ENCODE peak calls at places on chromosomes 2 and 18, in four cellular contexts. Z is A549, J is endothelial cell, C is tibial artery. R is an unnamed sample.

GRCh38 chr2:235757212-235757611 is 263.4 kb downstream of the AGAP1 start:
- DNase-seq in Z (no peak), J (no peak), C (peak), R (no peak)

GRCh38 chr2:42523341-42523740 is 29.6 kb upstream of the KCNG3 start:
- DNase-seq in Z (no peak), J (no peak), C (no peak), R (peak)

GRCh38 chr2:73020657-73021370 is 50.7 kb downstream of the SFXN5 start:
- DNase-seq in Z (peak), J (no peak), C (no peak), R (no peak)

GRCh38 chr2:42105330-42106256 is 57.8 kb downstream of the PKDCC start:
- DNase-seq in Z (no peak), J (no peak), C (no peak), R (peak)

GRCh38 chr2:10864888-10865551 is 46.7 kb upstream of the KCNF1 start:
- DNase-seq in Z (no peak), J (no peak), C (no peak), R (peak)

GRCh38 chr2:13819896-13820295 is 812.6 kb upstream of the LRATD1 start:
- DNase-seq in Z (no peak), J (no peak), C (no peak), R (no peak)

GRCh38 chr18:32271649-32272324 is 81.9 kb downstream of the MEP1B start:
- DNase-seq in Z (peak), J (peak), C (no peak), R (peak)

GRCh38 chr18:2948038-2948437 is 64.9 kb downstream of the LPIN2 start:
- DNase-seq in Z (peak), J (no peak), C (no peak), R (no peak)

GRCh38 chr2:157304811-157305712 is 20.6 kb downstream of the ERMN start:
- DNase-seq in Z (no peak), J (peak), C (no peak), R (no peak)

GRCh38 chr2:198287706-198288105 is 483.3 kb downstream of the PLCL1 start:
- DNase-seq in Z (no peak), J (no peak), C (no peak), R (no peak)

GRCh38 chr2:239814136-239814916 is 210.8 kb downstream of the NDUFA10 start:
- DNase-seq in Z (no peak), J (no peak), C (peak), R (no peak)

GRCh38 chr2:112706170-112706664 is 14.6 kb upstream of the NT5DC4 start:
- DNase-seq in Z (no peak), J (no peak), C (no peak), R (peak)

GRCh38 chr2:218782529-218782845 is 540 bp downstream of the CYP27A1 start:
- DNase-seq in Z (no peak), J (no peak), C (no peak), R (no peak)

GRCh38 chr2:48347712-48348111 is 182.2 kb upstream of the STON1 start:
- DNase-seq in Z (no peak), J (no peak), C (no peak), R (no peak)

GRCh38 chr2:224360801-224361251 is 41.1 kb downstream of the FAM124B start:
- DNase-seq in Z (no peak), J (no peak), C (no peak), R (no peak)

GRCh38 chr2:46954951-46955571 is 39.5 kb upstream of the MCFD2 start:
- DNase-seq in Z (peak), J (no peak), C (peak), R (no peak)

GRCh38 chr2:197997083-197997541 is 192.7 kb downstream of the PLCL1 start:
- DNase-seq in Z (no peak), J (no peak), C (no peak), R (no peak)

GRCh38 chr2:207135340-207135739 is 30.4 kb downstream of the KLF7 start:
- DNase-seq in Z (no peak), J (no peak), C (no peak), R (no peak)

GRCh38 chr2:174577967-174578589 is 19.5 kb downstream of the WIPF1 start:
- DNase-seq in Z (no peak), J (peak), C (no peak), R (peak)

GRCh38 chr2:73232471-73233153 is 427 bp downstream of the PRADC1 start:
- DNase-seq in Z (peak), J (no peak), C (peak), R (peak)

GRCh38 chr2:71807969-71808451 is 339.7 kb downstream of the CYP26B1 start:
- DNase-seq in Z (no peak), J (no peak), C (peak), R (no peak)

GRCh38 chr2:104521247-104521646 is 332.7 kb upstream of the POU3F3 start:
- DNase-seq in Z (no peak), J (peak), C (no peak), R (peak)

GRCh38 chr2:3728104-3729054 is 25.0 kb downstream of the DCDC2C start:
- DNase-seq in Z (peak), J (peak), C (no peak), R (no peak)

GRCh38 chr18:25233582-25234362 is 118.2 kb downstream of the ZNF521 start:
- DNase-seq in Z (no peak), J (no peak), C (no peak), R (no peak)

GRCh38 chr2:68371581-68371980 is 6.5 kb downstream of the PLEK start:
- DNase-seq in Z (no peak), J (no peak), C (no peak), R (no peak)

GRCh38 chr2:86790134-86790827 is 432 bp downstream of the CD8A start:
- DNase-seq in Z (no peak), J (no peak), C (no peak), R (peak)

GRCh38 chr18:31275722-31276463 is 42.1 kb upstream of the DSG1 start:
- DNase-seq in Z (peak), J (no peak), C (no peak), R (no peak)

GRCh38 chr2:220243571-220243970 is 616.1 kb downstream of the SLC4A3 start:
- DNase-seq in Z (no peak), J (no peak), C (no peak), R (no peak)

GRCh38 chr2:164694275-164694695 is 73.0 kb upstream of the GRB14 start:
- DNase-seq in Z (peak), J (no peak), C (no peak), R (no peak)

GRCh38 chr2:19733390-19733789 is 168.4 kb downstream of the TTC32 start:
- DNase-seq in Z (no peak), J (no peak), C (no peak), R (no peak)

GRCh38 chr2:119693967-119694366 is 15.0 kb downstream of the TMEM177 start:
- DNase-seq in Z (no peak), J (no peak), C (no peak), R (no peak)

GRCh38 chr2:128595763-128596452 is 277.2 kb upstream of the HS6ST1 start:
- DNase-seq in Z (no peak), J (no peak), C (peak), R (no peak)

GRCh38 chr2:12456293-12457151 is 260.2 kb upstream of the TRIB2 start:
- DNase-seq in Z (peak), J (no peak), C (peak), R (peak)

GRCh38 chr2:180040146-180040925 is 33.2 kb upstream of the CWC22 start:
- DNase-seq in Z (no peak), J (no peak), C (no peak), R (no peak)

DNA sequence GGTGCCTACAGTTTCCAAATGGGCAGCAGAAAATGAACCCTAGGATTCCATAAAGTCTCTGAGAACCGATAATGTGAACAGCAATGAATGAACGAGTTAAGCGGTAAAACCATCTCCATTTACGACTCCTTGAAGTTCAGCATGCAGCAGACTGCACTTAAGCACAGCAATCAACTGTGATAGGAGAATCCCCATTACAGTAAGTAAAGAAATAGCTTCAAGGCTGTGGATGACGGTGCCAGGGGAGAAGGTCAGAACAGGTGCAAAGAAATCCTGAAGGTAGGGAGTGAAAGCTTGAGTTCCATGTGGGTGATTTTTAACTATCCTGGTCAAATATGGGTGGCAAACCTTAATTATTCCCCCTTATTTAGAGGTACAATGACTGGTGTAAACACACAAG is 444.4 kb downstream of the NCKAP5 start:
- DNase-seq in Z (no peak), J (no peak), C (no peak), R (no peak)
- TF ChIP-seq CTCF in Z (no peak), J (no peak), C (no peak), R (no peak)

DNA sequence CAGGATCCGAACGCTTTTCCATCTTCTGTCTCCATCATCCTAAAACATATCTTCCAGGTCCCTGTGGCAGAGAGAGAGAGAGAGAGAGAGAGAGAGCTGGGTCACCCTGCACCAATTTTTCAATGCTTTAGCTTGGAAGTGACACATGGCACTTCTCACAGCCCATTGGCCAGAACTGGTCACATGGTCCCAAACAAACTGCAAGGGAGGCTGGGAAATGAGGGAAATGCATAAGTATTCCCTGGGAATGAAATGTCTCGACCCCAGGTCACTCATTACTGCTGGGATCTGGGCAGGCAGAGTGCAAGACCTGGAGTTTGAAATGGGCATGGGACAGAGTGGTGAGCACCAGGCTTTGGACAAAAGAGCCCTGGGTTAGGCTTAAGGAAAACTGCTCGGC is 37.0 kb downstream of the SMAD7 start:
- DNase-seq in Z (no peak), J (no peak), C (peak), R (no peak)
- TF ChIP-seq CTCF in Z (no peak), J (no peak), C (no peak), R (no peak)

GRCh38 chr2:118431188-118431562 is 342.9 kb downstream of the INSIG2 start:
- DNase-seq in Z (no peak), J (no peak), C (no peak), R (no peak)
- TF ChIP-seq CTCF in Z (peak), J (no peak), C (no peak), R (no peak)

GRCh38 chr2:52821631-52822030 is 946.0 kb upstream of the CHAC2 start:
- DNase-seq in Z (no peak), J (no peak), C (no peak), R (no peak)
- TF ChIP-seq CTCF in Z (no peak), J (no peak), C (no peak), R (no peak)

GRCh38 chr18:76844144-76844543 is 21.8 kb downstream of the ZNF236 start:
- DNase-seq in Z (no peak), J (no peak), C (no peak), R (no peak)

GRCh38 chr18:76835380-76835779 is 13.0 kb downstream of the ZNF236 start:
- DNase-seq in Z (no peak), J (no peak), C (no peak), R (no peak)

GRCh38 chr18:76837071-76837470 is 14.7 kb downstream of the ZNF236 start:
- DNase-seq in Z (no peak), J (no peak), C (no peak), R (no peak)

GRCh38 chr18:76838182-76838581 is 15.8 kb downstream of the ZNF236 start:
- DNase-seq in Z (no peak), J (no peak), C (no peak), R (no peak)

DNA sequence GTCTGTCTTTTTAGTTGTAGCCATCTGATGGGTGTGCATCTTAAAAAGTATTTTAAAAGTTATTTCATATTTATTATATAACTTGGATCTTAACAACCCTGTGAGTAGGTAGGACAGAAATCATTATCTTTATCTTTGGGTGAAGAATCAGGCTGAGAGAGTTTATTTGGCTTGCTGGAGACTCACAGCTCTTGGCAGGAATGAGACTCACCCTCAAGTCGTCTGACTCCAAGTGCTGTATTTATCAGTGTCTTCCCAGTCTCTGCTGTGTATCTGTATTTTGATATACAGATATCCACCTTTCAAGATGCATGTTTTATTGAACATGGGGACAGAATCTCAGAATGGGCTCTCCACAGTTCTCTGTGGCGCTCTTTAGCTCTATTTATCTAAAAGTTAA is 17.0 kb downstream of the ZNF236 start:
- DNase-seq in Z (no peak), J (no peak), C (no peak), R (no peak)
- TF ChIP-seq CTCF in Z (no peak), J (no peak), C (no peak), R (no peak)

GRCh38 chr18:62326646-62327348 is 1.7 kb downstream of the TNFRSF11A start:
- DNase-seq in Z (no peak), J (no peak), C (no peak), R (no peak)

GRCh38 chr18:62327977-62328376 is 2.9 kb downstream of the TNFRSF11A start:
- DNase-seq in Z (no peak), J (no peak), C (no peak), R (no peak)

GRCh38 chr18:62324917-62325805 is at the start of gene TNFRSF11A:
- DNase-seq in Z (peak), J (peak), C (no peak), R (peak)

GRCh38 chr18:62324355-62324828 is 718 bp upstream of the TNFRSF11A start:
- DNase-seq in Z (no peak), J (no peak), C (no peak), R (no peak)

GRCh38 chr18:62325806-62326645 is 916 bp downstream of the TNFRSF11A start:
- DNase-seq in Z (peak), J (no peak), C (no peak), R (peak)
- TF ChIP-seq CTCF in Z (no peak), J (no peak), C (no peak), R (no peak)

DNA sequence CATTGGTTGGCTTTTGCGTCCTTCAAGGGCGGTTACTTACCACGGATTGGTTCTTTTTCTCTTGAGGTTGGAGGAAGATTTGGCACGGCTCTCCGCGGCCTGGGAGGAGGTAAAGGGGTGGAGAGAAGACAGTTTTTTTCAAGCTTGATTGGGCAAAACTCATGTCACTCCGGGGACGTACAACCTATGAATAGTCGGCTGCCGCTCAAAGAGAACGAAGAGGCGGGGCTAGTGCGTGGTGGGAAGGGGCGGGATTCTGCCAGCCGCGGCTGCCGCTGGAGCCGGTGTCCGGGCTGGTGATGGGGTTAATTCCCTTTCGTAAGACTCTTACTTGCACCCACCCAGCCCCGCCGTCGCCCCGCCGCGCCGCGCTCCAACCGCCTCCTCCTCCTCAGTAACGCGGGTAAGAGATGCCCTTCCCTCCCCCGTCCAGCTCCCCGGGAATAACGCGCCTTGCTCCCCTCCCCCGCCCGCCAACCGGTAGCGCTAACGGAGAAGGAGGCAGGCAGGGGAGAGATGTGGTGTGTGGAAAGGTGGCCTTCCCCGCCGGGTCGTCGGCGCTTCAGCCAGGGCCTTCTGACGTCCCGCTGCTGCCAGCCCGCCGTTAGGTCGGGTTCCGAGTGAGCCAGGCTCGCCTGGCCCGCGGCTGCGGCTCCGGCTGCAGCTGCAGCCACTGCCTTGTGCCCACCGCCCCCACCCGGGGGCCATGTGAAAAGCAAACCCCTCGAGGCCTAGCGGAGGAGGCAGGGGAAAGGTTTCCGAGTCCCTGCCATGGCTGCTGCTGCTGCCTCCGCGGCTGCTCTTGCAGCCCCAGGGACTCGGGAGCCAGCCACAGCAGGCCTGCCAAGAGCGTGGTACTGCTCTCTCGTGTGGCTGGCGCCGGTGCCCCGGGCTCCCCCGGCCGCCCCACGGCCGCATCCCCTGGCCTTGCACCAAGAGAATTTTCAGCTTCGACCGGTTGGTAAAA is at the start of gene R3HDM1:
- DNase-seq in Z (peak), J (peak), C (peak), R (peak)
- TF ChIP-seq CTCF in Z (peak), J (no peak), C (no peak), R (no peak)

GRCh38 chr18:58496937-58497336 is 132.0 kb downstream of the ALPK2 start:
- DNase-seq in Z (peak), J (peak), C (no peak), R (no peak)
- TF ChIP-seq CTCF in Z (no peak), J (peak), C (no peak), R (peak)

GRCh38 chr2:172467382-172467781 is 40.0 kb downstream of the ITGA6 start:
- DNase-seq in Z (no peak), J (no peak), C (no peak), R (peak)
- TF ChIP-seq CTCF in Z (no peak), J (no peak), C (no peak), R (no peak)

GRCh38 chr2:233353769-233354499 is at the start of gene DGKD:
- DNase-seq in Z (peak), J (peak), C (no peak), R (peak)
- TF ChIP-seq CTCF in Z (peak), J (peak), C (peak), R (no peak)

R was measured in activated CD8-positive, alpha-beta T cell treated with anti-CD3 and anti-CD28 coated beads for 36 hours.